ENCODE peak calls at places on chromosomes 7 and 10, in five cellular contexts. J is OCI-M1, I is dorsolateral prefrontal cortex, Q is GM23338, G is NT2/D1. C is an unnamed sample.

GRCh38 chr10:108421256-108421655 is 1256.8 kb upstream of the SORCS1 start:
- DNase-seq in G (no peak), Q (no peak), J (peak), I (no peak), C (no peak)

GRCh38 chr10:43986396-43986795 is 337.7 kb upstream of the ZNF32 start:
- DNase-seq in G (no peak), J (no peak), I (no peak), Q (no peak), C (no peak)

GRCh38 chr7:50396856-50397255 is 53.3 kb downstream of the FIGNL1 start:
- DNase-seq in I (no peak), J (no peak), Q (no peak), G (no peak), C (no peak)

GRCh38 chr10:82037076-82037475 is 162.1 kb downstream of the NRG3 start:
- DNase-seq in G (no peak), J (no peak), I (peak), Q (no peak), C (peak)

GRCh38 chr10:116521424-116522305 is 24.1 kb upstream of the PNLIP start:
- DNase-seq in I (no peak), J (peak), Q (peak), G (peak), C (peak)

GRCh38 chr10:16967000-16967865 is 150.0 kb upstream of the RSU1 start:
- DNase-seq in J (no peak), Q (no peak), G (no peak), I (no peak), C (no peak)

GRCh38 chr10:11153766-11154165 is 136.1 kb downstream of the CELF2 start:
- DNase-seq in G (no peak), J (no peak), I (no peak), Q (no peak), C (no peak)

GRCh38 chr7:22675436-22675835 is 51.6 kb upstream of the IL6 start:
- DNase-seq in G (no peak), I (no peak), Q (no peak), J (no peak), C (no peak)

GRCh38 chr7:80833289-80834104 is 85.4 kb downstream of the SEMA3C start:
- DNase-seq in J (peak), I (no peak), Q (no peak), G (no peak), C (no peak)

GRCh38 chr10:70843776-70844489 is 28.2 kb downstream of the SGPL1 start:
- DNase-seq in I (no peak), Q (no peak), G (no peak), J (no peak), C (no peak)

C was measured in cerebellum.